ENCODE peak calls at places on chromosomes 5 and 9, in five cellular contexts. P is PC-3, Y is AG08396, F is heart right ventricle, G is Right ventricle myocardium superior. C is an unnamed sample.

GRCh38 chr5:61461412-61461811 is 129.4 kb downstream of the ZSWIM6 start:
- DNase-seq in P (no peak), Y (no peak), F (no peak), G (no peak), C (no peak)

GRCh38 chr5:150645070-150645700 is 4.7 kb downstream of the SYNPO start:
- DNase-seq in P (peak; percentile 51), Y (peak; percentile 72), F (peak; percentile 80), G (peak; percentile 87), C (no peak)

GRCh38 chr9:30714389-30714788 is 1670.1 kb upstream of the ACO1 start:
- DNase-seq in P (no peak), Y (no peak), F (no peak), G (no peak), C (no peak)

GRCh38 chr9:126532951-126533910 is 80.5 kb upstream of the LMX1B start:
- DNase-seq in P (no peak), Y (no peak), F (no peak), G (no peak), C (no peak)

GRCh38 chr9:89427621-89428221 is 70.2 kb downstream of the SEMA4D start:
- DNase-seq in P (peak; percentile 42), Y (no peak), F (no peak), G (no peak), C (peak; percentile 79)

GRCh38 chr9:136671646-136672430 is 9.1 kb downstream of the EGFL7 start:
- DNase-seq in P (peak; percentile 18), Y (peak; percentile 83), F (peak; percentile 63), G (no peak), C (no peak)

GRCh38 chr9:28951945-28952344 is 1378.7 kb upstream of the C9orf72 start:
- DNase-seq in P (peak; percentile 10), Y (no peak), F (no peak), G (no peak), C (no peak)

GRCh38 chr5:6710551-6711318 is 2.5 kb upstream of the TENT4A start:
- DNase-seq in P (no peak), Y (no peak), F (no peak), G (no peak), C (no peak)

GRCh38 chr5:28576022-28576421 is 1537.6 kb upstream of the CDH9 start:
- DNase-seq in P (peak; percentile 54), Y (no peak), F (no peak), G (no peak), C (no peak)

GRCh38 chr5:61329729-61330128 is 2.3 kb upstream of the ZSWIM6 start:
- DNase-seq in P (peak; percentile 26), Y (peak; percentile 17), F (no peak), G (no peak), C (no peak)

GRCh38 chr9:98709968-98710965 is 1.5 kb upstream of the GABBR2 start:
- DNase-seq in P (peak; percentile 40), Y (peak; percentile 63), F (no peak), G (no peak), C (no peak)

GRCh38 chr9:114484854-114485443 is 20.3 kb downstream of the WHRN start:
- DNase-seq in P (peak; percentile 57), Y (peak; percentile 59), F (no peak), G (no peak), C (no peak)

GRCh38 chr5:100667021-100667671 is 132.0 kb downstream of the FAM174A start:
- DNase-seq in P (peak; percentile 86), Y (peak; percentile 14), F (no peak), G (no peak), C (no peak)

GRCh38 chr9:97895695-97896332 is 26.5 kb downstream of the TRMO start:
- DNase-seq in P (peak; percentile 53), Y (no peak), F (no peak), G (no peak), C (no peak)

GRCh38 chr5:982377-983237 is 26.0 kb upstream of the NKD2 start:
- DNase-seq in P (peak; percentile 23), Y (no peak), F (no peak), G (peak; percentile 29), C (peak; percentile 38)

GRCh38 chr9:82252116-82252515 is 263.5 kb downstream of the SPATA31D1 start:
- DNase-seq in P (no peak), Y (no peak), F (no peak), G (no peak), C (no peak)

C was measured in dorsolateral prefrontal cortex.